ENCODE peak calls at places on chromosomes 3 and 15, in eight cellular contexts. H is neuronal stem cell; Q is CD4-positive, CD25-positive, alpha-beta regulatory T cell; B is Panc1; N is bronchial epithelial cell; G is MM.1S; A is body of pancreas; I is tibial nerve. Z is an unnamed sample.

GRCh38 chr3:10547841-10548783 is 42.7 kb upstream of the ATP2B2 start:
- DNase-seq in H (no peak), Q (no peak), B (no peak), N (no peak), G (no peak), A (no peak), I (no peak), Z (no peak)

GRCh38 chr15:63191895-63192603 is 2.6 kb downstream of the RAB8B start:
- DNase-seq in H (no peak), Q (peak; percentile 96), B (no peak), N (no peak), G (peak; percentile 86), A (no peak), I (no peak), Z (no peak)

GRCh38 chr3:12342151-12342550 is 53.3 kb downstream of the PPARG start:
- DNase-seq in H (no peak), Q (no peak), B (no peak), N (no peak), G (no peak), A (no peak), I (no peak), Z (no peak)

GRCh38 chr3:165624761-165625160 is 212.5 kb downstream of the BCHE start:
- DNase-seq in H (no peak), Q (no peak), B (no peak), N (peak; percentile 7), G (peak; percentile 28), A (no peak), I (no peak), Z (no peak)

GRCh38 chr3:10194328-10195071 is 29.8 kb downstream of the IRAK2 start:
- DNase-seq in H (no peak), Q (peak; percentile 80), B (no peak), N (peak; percentile 95), G (no peak), A (no peak), I (no peak), Z (no peak)

GRCh38 chr3:183428140-183429023 is at the start of gene MCF2L2:
- DNase-seq in H (peak; percentile 42), Q (peak; percentile 82), B (no peak), N (no peak), G (peak; percentile 93), A (peak; percentile 40), I (peak; percentile 35), Z (peak; percentile 64)

GRCh38 chr15:94280301-94280700 is 48.9 kb downstream of the MCTP2 start:
- DNase-seq in H (no peak), Q (no peak), B (no peak), N (no peak), G (no peak), A (no peak), I (no peak), Z (no peak)

GRCh38 chr3:138877246-138877645 is 42.5 kb upstream of the PIK3CB start:
- DNase-seq in H (no peak), Q (no peak), B (no peak), N (peak; percentile 86), G (no peak), A (no peak), I (no peak), Z (no peak)

GRCh38 chr3:151926956-151927355 is 53.5 kb downstream of the SUCNR1 start:
- DNase-seq in H (no peak), Q (peak; percentile 4), B (no peak), N (peak; percentile 85), G (no peak), A (no peak), I (no peak), Z (no peak)

GRCh38 chr15:74121040-74121439 is 9.3 kb upstream of the ISLR2 start:
- DNase-seq in H (no peak), Q (no peak), B (no peak), N (no peak), G (no peak), A (no peak), I (no peak), Z (no peak)
- H3K27me3 ChIP-seq in H (no peaks in the 10 kb centered on the region), Q (peaks cover 9% of the 10 kb centered on the region), B (no peaks in the 10 kb centered on the region), N (peaks cover 14% of the 10 kb centered on the region), G (peaks cover 30% of the 10 kb centered on the region), A (peaks cover 3% of the 10 kb centered on the region), I (no peaks in the 10 kb centered on the region), Z (no peaks in the 10 kb centered on the region)

GRCh38 chr15:77068633-77069032 is 2.3 kb downstream of the TSPAN3 start:
- DNase-seq in H (no peak), Q (no peak), B (no peak), N (no peak), G (no peak), A (no peak), I (no peak), Z (no peak)
- H3K4me3 ChIP-seq in H (no peak overlapping the region), Q (no peak overlapping the region), B (no peak overlapping the region), N (no peak overlapping the region), G (no peak overlapping the region), A (no peak overlapping the region), I (no peak overlapping the region), Z (no peak overlapping the region)

GRCh38 chr15:98626153-98626552 is 22.2 kb upstream of the IGF1R start:
- DNase-seq in H (no peak), Q (no peak), B (no peak), N (no peak), G (no peak), A (no peak), I (no peak), Z (no peak)
- H3K27me3 ChIP-seq in H (no peaks in the 10 kb centered on the region), Q (peaks cover 2% of the 10 kb centered on the region), B (peaks cover 23% of the 10 kb centered on the region), N (no peaks in the 10 kb centered on the region), G (no peaks in the 10 kb centered on the region), A (no peaks in the 10 kb centered on the region), I (no peaks in the 10 kb centered on the region), Z (no peaks in the 10 kb centered on the region)

DNA sequence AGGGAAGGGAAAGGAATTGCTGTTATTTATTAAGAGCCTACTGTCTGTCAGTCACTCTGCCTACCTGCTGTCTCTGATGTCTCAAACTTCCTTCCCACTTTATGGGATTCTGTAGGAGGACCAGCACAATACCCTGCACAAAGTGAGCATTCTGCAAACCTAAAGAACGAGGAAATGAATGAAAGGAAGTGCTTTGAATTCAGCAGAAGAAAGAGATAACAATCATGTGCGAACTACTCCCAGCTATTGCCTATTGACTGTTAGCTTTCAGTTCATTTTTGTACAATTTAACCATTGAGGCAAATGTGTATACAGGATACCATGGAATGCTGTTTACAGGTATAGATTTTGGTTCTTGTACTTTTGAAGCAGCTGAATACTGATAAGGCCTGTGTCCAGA is 66.8 kb downstream of the CMSS1 start:
- DNase-seq in H (no peak), Q (peak; percentile 47), B (no peak), N (no peak), G (no peak), A (no peak), I (no peak), Z (no peak)
- H3K4me3 ChIP-seq in H (no peak overlapping the region), Q (no peak overlapping the region), B (no peak overlapping the region), N (no peak overlapping the region), G (no peak overlapping the region), A (no peak overlapping the region), I (no peak overlapping the region), Z (no peak overlapping the region)

GRCh38 chr3:21041621-21042020 is 709.4 kb downstream of the ZNF385D start:
- DNase-seq in H (no peak), Q (no peak), B (no peak), N (no peak), G (no peak), A (no peak), I (no peak), Z (no peak)
- H3K27me3 ChIP-seq in H (no peaks in the 10 kb centered on the region), Q (no peaks in the 10 kb centered on the region), B (no peaks in the 10 kb centered on the region), N (no peaks in the 10 kb centered on the region), G (no peaks in the 10 kb centered on the region), A (no peaks in the 10 kb centered on the region), I (no peaks in the 10 kb centered on the region), Z (no peaks in the 10 kb centered on the region)

GRCh38 chr15:43776101-43776717 is 557 bp downstream of the ELL3 start:
- DNase-seq in H (peak; percentile 14), Q (no peak), B (no peak), N (peak; percentile 27), G (no peak), A (peak; percentile 47), I (no peak), Z (no peak)
- H3K4me3 ChIP-seq in H (peak overlapping the region; percentile 78), Q (no peak overlapping the region), B (peak overlapping the region; percentile 92), N (peak overlapping the region; percentile 92), G (peak overlapping the region; percentile 60), A (peak overlapping the region; percentile 67), I (peak overlapping the region; percentile 73), Z (no peak overlapping the region)

DNA sequence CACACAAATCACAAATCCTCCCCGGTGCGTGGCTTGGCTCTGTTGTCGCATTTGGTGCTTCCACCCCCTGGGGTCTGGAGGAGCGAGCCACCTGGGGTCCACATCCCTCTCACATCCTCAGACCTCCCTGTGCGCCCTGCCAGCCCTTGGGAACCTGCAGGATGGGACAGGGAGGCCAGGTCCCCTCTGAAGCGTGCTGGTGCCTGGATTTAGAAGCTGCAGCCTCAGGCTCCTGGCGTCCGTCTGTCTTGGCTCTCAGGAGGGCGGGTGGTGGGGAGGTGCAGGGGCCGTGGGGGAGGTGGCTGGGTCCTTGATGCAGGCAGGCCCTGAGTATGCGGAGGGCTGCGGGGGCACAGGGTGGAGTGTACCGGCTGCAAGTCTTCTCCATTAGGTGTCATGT is 38.4 kb downstream of the RGMA start:
- DNase-seq in H (no peak), Q (no peak), B (no peak), N (no peak), G (no peak), A (no peak), I (no peak), Z (no peak)
- H3K27me3 ChIP-seq in H (no peaks in the 10 kb centered on the region), Q (no peaks in the 10 kb centered on the region), B (no peaks in the 10 kb centered on the region), N (peaks cover 5% of the 10 kb centered on the region), G (peaks cover 13% of the 10 kb centered on the region), A (no peaks in the 10 kb centered on the region), I (no peaks in the 10 kb centered on the region), Z (no peaks in the 10 kb centered on the region)

DNA sequence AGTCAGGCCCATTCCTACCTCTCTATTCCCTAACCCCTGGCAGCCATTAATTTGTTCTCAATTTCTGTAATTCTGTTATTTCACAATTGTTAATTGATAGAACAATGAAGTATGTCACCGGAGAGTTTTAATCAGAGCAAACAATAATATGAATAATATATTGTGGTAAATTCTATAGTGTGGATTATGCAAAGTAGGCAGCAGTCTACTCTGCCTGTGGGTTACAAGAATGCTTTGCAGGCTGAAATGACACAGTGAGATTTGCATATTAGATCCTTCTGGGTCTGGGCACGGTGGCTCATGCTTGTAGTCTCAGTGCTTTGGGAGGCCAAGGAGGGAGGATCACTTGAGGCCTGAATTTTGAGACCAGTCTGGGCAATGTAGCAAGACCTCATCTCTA is 12.4 kb downstream of the COPG1 start:
- DNase-seq in H (no peak), Q (no peak), B (no peak), N (no peak), G (no peak), A (no peak), I (no peak), Z (no peak)
- H3K4me3 ChIP-seq in H (no peak overlapping the region), Q (no peak overlapping the region), B (no peak overlapping the region), N (no peak overlapping the region), G (no peak overlapping the region), A (no peak overlapping the region), I (no peak overlapping the region), Z (no peak overlapping the region)

Z was measured in Caco-2.